ENCODE peak calls at places on chromosome 2, in six cellular contexts. O is GM12892, L is HepG2, C is GM12878, Y is H1, H is K562. R is an unnamed sample.

GRCh38 chr2:85288244-85288725 is 39.5 kb downstream of the TGOLN2 start:
- DNase-seq in H (no peak), L (no peak), Y (no peak), O (no peak), C (no peak), R (no peak)

GRCh38 chr2:190277234-190278112 is 42.2 kb downstream of the HIBCH start:
- DNase-seq in Y (no peak), O (no peak), C (no peak), H (peak; percentile 26), L (peak; percentile 32), R (no peak)

GRCh38 chr2:69113627-69114026 is 100.6 kb downstream of the ANTXR1 start:
- DNase-seq in Y (no peak), C (no peak), H (no peak), O (no peak), L (no peak), R (no peak)

GRCh38 chr2:197997083-197997541 is 192.7 kb downstream of the PLCL1 start:
- DNase-seq in O (no peak), L (no peak), Y (no peak), C (no peak), H (no peak), R (no peak)

GRCh38 chr2:239019193-239019581 is 171.3 kb downstream of the TWIST2 start:
- DNase-seq in Y (no peak), O (no peak), C (no peak), H (no peak), L (no peak), R (no peak)

GRCh38 chr2:6865346-6866238 is at the start of gene CMPK2:
- DNase-seq in H (peak; percentile 82), C (peak; percentile 33), Y (peak; percentile 73), O (peak; percentile 83), L (peak; percentile 35), R (peak; percentile 86)

GRCh38 chr2:46086578-46087070 is 210.6 kb upstream of the EPAS1 start:
- DNase-seq in Y (no peak), O (no peak), L (no peak), C (no peak), H (no peak), R (no peak)

GRCh38 chr2:237431856-237432255 is 17.9 kb upstream of the COL6A3 start:
- DNase-seq in O (no peak), H (no peak), Y (no peak), C (no peak), L (no peak), R (no peak)

GRCh38 chr2:69796199-69796598 is 33.3 kb upstream of the GMCL1 start:
- DNase-seq in C (no peak), Y (no peak), O (no peak), L (no peak), H (no peak), R (no peak)

GRCh38 chr2:236799391-236800048 is 229.9 kb downstream of the ACKR3 start:
- DNase-seq in H (no peak), L (no peak), C (no peak), O (no peak), Y (no peak), R (no peak)

GRCh38 chr2:233434666-233435375 is 80.5 kb downstream of the DGKD start:
- DNase-seq in Y (no peak), H (no peak), O (no peak), C (no peak), L (no peak), R (no peak)

GRCh38 chr2:169184074-169184473 is 114.7 kb downstream of the DHRS9 start:
- DNase-seq in Y (no peak), H (no peak), L (no peak), C (no peak), O (no peak), R (no peak)

GRCh38 chr2:234564719-234565118 is 67.8 kb upstream of the ARL4C start:
- DNase-seq in Y (no peak), C (no peak), O (no peak), H (no peak), L (no peak), R (no peak)

GRCh38 chr2:239315308-239315707 is 85.5 kb downstream of the HDAC4 start:
- DNase-seq in C (no peak), H (no peak), L (no peak), Y (no peak), O (no peak), R (no peak)

GRCh38 chr2:218397502-218398436 is 1.9 kb upstream of the CTDSP1 start:
- DNase-seq in Y (peak; percentile 67), L (peak; percentile 90), O (peak; percentile 60), H (peak; percentile 66), C (peak; percentile 46), R (no peak)

GRCh38 chr2:230130668-230131364 is 62.1 kb upstream of the SLC16A14 start:
- DNase-seq in Y (no peak), H (no peak), O (no peak), C (no peak), L (peak; percentile 59), R (no peak)
- TF ChIP-seq POLR2A in Y (no peak), H (no peak), O (no peak), C (no peak), L (no peak), R (no peak)

GRCh38 chr2:100178085-100178788 is 35.8 kb upstream of the AFF3 start:
- DNase-seq in H (peak; percentile 52), C (peak; percentile 5), L (peak; percentile 55), Y (peak; percentile 79), O (no peak), R (no peak)
- TF ChIP-seq TAF1 in H (no peak), C (no peak), L (no peak), Y (no peak), O (no peak), R (no peak)

GRCh38 chr2:241148891-241149674 is at the start of gene PASK:
- DNase-seq in L (peak; percentile 96), H (peak; percentile 79), O (peak; percentile 84), Y (peak; percentile 93), C (peak; percentile 79), R (peak; percentile 89)

GRCh38 chr2:241149675-241149924 is 328 bp upstream of the PASK start:
- DNase-seq in Y (no peak), H (no peak), O (no peak), L (no peak), C (no peak), R (no peak)

GRCh38 chr2:241149925-241150659 is at the start of gene PPP1R7:
- DNase-seq in Y (peak; percentile 88), O (peak; percentile 99), C (peak; percentile 76), H (peak; percentile 91), L (peak; percentile 94), R (peak; percentile 99)

GRCh38 chr2:241151934-241152660 is 1.8 kb downstream of the PPP1R7 start:
- DNase-seq in O (no peak), Y (no peak), L (no peak), H (no peak), C (no peak), R (no peak)

DNA sequence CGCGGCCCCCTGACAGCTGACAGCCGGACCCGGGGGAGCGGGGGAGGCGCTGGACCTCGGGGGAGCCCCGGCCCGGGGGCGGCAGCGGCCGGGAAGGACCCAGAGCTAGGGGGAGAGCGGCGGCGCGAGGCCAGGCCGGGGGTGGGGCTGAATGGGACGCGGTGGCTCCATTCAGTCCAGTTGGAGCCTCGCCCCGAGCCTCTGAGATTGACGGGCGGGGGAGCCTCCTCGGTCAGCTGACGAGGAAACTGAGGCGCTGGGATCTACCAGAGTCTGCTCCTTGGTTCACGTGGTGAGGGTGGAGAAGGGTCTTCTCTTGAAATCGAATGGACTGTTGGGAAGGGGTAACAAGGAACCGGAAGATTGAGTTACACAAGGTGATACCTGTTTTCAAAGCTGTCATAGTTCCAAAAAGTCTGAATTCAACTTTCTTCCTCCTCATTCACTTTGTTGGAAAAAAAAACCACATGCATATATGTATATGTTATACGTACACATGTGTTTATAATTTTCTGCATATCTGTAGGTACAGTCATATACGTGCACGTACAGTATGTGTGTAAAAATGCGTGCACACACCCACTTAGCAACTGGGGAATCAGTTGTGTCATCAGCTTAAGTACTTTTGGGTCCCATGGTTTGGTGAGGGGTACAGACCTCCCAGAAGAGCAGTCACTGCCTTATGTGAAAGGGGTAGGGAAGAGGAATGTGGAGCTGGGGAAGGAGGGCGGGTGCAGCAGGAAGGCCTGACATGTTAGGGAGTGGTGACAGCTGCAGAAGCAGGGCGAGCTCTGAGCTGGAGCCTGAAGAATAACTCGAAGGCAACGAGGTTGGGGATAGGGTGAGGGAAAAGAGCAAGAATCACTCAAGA is 628 bp downstream of the PPP1R7 start:
- DNase-seq in O (no peak), Y (no peak), C (no peak), H (no peak), L (no peak), R (no peak)
- TF ChIP-seq POLR2A in O (no peak), Y (no peak), C (no peak), H (no peak), L (no peak), R (no peak)

GRCh38 chr2:20590704-20591515 is 60.0 kb downstream of the HS1BP3 start:
- DNase-seq in L (no peak), H (no peak), O (no peak), Y (no peak), C (no peak), R (no peak)

GRCh38 chr2:20588918-20589871 is 61.7 kb downstream of the HS1BP3 start:
- DNase-seq in H (no peak), C (no peak), Y (no peak), O (no peak), L (no peak), R (no peak)

GRCh38 chr2:20593072-20594034 is 57.5 kb downstream of the HS1BP3 start:
- DNase-seq in H (peak; percentile 83), C (no peak), O (no peak), L (peak; percentile 100), Y (no peak), R (no peak)

GRCh38 chr2:20592106-20593071 is 58.5 kb downstream of the HS1BP3 start:
- DNase-seq in O (no peak), H (peak; percentile 43), Y (no peak), L (peak; percentile 67), C (no peak), R (no peak)

GRCh38 chr2:20589975-20590703 is 60.8 kb downstream of the HS1BP3 start:
- DNase-seq in O (no peak), H (no peak), C (no peak), L (no peak), Y (no peak), R (no peak)
- TF ChIP-seq TAF1 in O (no peak), H (no peak), C (no peak), L (no peak), Y (no peak), R (no peak)

DNA sequence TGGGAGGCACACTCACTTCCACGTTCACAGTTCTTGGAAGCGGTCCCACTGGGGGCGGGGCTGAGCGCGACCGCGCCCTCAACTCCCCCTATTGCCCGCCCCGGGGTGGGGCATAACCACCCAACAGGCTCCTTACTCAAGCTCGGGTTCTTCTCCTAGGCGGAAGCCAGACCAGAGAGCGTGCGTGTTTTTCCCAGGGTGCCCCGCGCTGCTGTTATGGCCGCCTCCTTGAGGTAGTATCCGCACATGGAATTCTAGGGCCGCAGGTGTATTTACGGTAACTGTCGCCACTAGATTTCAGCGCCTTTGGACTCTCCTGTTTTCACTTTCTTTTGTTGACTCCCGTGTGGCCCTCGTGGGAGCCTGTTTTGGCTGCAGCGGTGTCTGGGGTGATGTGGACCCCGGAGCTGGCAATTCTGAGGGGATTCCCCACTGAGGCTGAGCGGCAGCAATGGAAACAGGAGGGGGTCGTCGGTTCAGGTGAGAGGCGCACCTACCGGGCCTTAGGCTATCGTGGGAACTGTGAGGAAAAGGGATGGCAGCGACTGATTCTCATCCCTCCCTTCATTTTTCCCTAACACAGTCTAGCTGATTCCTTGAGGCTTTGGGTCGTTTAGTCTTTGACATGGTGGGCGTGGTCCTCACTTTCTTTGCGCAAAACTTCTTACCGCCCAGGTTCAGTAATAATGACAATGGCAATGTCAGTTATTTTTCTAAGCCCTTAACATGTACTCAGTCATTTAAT is at the start of gene TTC27:
- DNase-seq in Y (peak; percentile 93), L (peak; percentile 96), O (peak; percentile 85), H (peak; percentile 96), C (peak; percentile 81), R (peak; percentile 85)
- TF ChIP-seq POLR2A in Y (peak; percentile 72), L (peak; percentile 84), O (peak; percentile 80), H (peak; percentile 87), C (peak; percentile 86), R (peak; percentile 77)

GRCh38 chr2:28201711-28202180 is 190.9 kb upstream of the FOSL2 start:
- DNase-seq in C (no peak), Y (no peak), H (no peak), L (no peak), O (no peak), R (no peak)
- TF ChIP-seq TAF1 in C (no peak), Y (no peak), H (no peak), L (no peak), O (no peak), R (no peak)